ENCODE peak calls at places on chromosomes 7 and 10, in five cellular contexts. B is epithelial cell of esophagus, A is progenitor cell of endocrine pancreas, E is sigmoid colon, P is AG09309. J is an unnamed sample.

GRCh38 chr10:7327885-7328284 is 82.9 kb downstream of the SFMBT2 start:
- DNase-seq in B (no peak), E (no peak), P (no peak), A (no peak), J (no peak)

GRCh38 chr10:31602541-31603244 is 283.7 kb downstream of the ZEB1 start:
- DNase-seq in E (peak), P (peak), B (peak), A (no peak), J (peak)

GRCh38 chr10:49647985-49648795 is 31.3 kb upstream of the C10orf53 start:
- DNase-seq in P (no peak), A (no peak), B (no peak), E (no peak), J (peak)

GRCh38 chr7:127819975-127820778 is 168.2 kb downstream of the SND1 start:
- DNase-seq in B (peak), E (no peak), A (no peak), P (no peak), J (no peak)

GRCh38 chr10:110868981-110869380 is 2.7 kb upstream of the PDCD4 start:
- DNase-seq in E (no peak), P (no peak), A (no peak), B (no peak), J (peak)

GRCh38 chr10:118210276-118210675 is 131.8 kb downstream of the FAM204A start:
- DNase-seq in A (no peak), B (peak), P (no peak), E (no peak), J (no peak)

GRCh38 chr7:137572071-137572784 is 228.7 kb upstream of the PTN start:
- DNase-seq in P (no peak), B (no peak), E (no peak), A (no peak), J (no peak)

GRCh38 chr10:63129888-63130287 is 3.2 kb upstream of the NRBF2 start:
- DNase-seq in B (no peak), A (no peak), P (no peak), E (no peak), J (no peak)

GRCh38 chr10:49500420-49500819 is 38.5 kb downstream of the ERCC6 start:
- DNase-seq in P (no peak), B (no peak), A (no peak), E (no peak), J (no peak)

GRCh38 chr10:1366811-1367425 is 310.7 kb downstream of the WDR37 start:
- DNase-seq in E (no peak), P (no peak), A (no peak), B (no peak), J (no peak)

GRCh38 chr7:50954716-50955115 is 172.0 kb upstream of the GRB10 start:
- DNase-seq in E (no peak), P (no peak), B (no peak), A (no peak), J (no peak)

GRCh38 chr10:86758231-86759072 is 2.0 kb downstream of the BMPR1A start:
- DNase-seq in B (peak), P (no peak), A (no peak), E (no peak), J (no peak)

GRCh38 chr7:137289101-137289500 is 54.4 kb downstream of the PTN start:
- DNase-seq in B (no peak), E (no peak), P (no peak), A (no peak), J (no peak)

GRCh38 chr7:99631311-99632109 is 14.8 kb downstream of the ZSCAN25 start:
- DNase-seq in A (no peak), E (no peak), B (peak), P (no peak), J (peak)

GRCh38 chr7:137579913-137580640 is 236.5 kb upstream of the PTN start:
- DNase-seq in P (no peak), A (no peak), E (no peak), B (peak), J (no peak)

GRCh38 chr10:133018491-133018890 is 69.2 kb upstream of the ADGRA1 start:
- DNase-seq in A (no peak), B (no peak), P (no peak), E (no peak), J (no peak)

GRCh38 chr7:1296727-1297475 is 64.2 kb downstream of the UNCX start:
- DNase-seq in A (no peak), B (no peak), P (no peak), E (no peak), J (no peak)

GRCh38 chr10:33819206-33819605 is 484.7 kb upstream of the NRP1 start:
- DNase-seq in A (no peak), B (no peak), P (no peak), E (no peak), J (no peak)

GRCh38 chr7:50812847-50813475 is 30.3 kb upstream of the GRB10 start:
- DNase-seq in A (no peak), E (peak), B (peak), P (peak), J (no peak)

GRCh38 chr10:24685958-24686540 is 37.6 kb downstream of the ARHGAP21 start:
- DNase-seq in B (no peak), E (no peak), P (peak), A (no peak), J (no peak)

GRCh38 chr10:75202321-75203096 is 8.1 kb upstream of the VDAC2 start:
- DNase-seq in P (no peak), A (no peak), E (peak), B (peak), J (no peak)

GRCh38 chr10:44773565-44773964 is 137.6 kb upstream of the TMEM72 start:
- DNase-seq in E (no peak), B (no peak), P (no peak), A (no peak), J (no peak)

GRCh38 chr7:70647801-70648491 is 484.0 kb upstream of the GALNT17 start:
- DNase-seq in P (no peak), A (no peak), B (peak), E (no peak), J (peak)

GRCh38 chr7:64795176-64795575 is 948 bp downstream of the ZNF138 start:
- DNase-seq in B (no peak), A (no peak), E (no peak), P (no peak), J (no peak)

GRCh38 chr10:36581237-36581636 is 544.2 kb upstream of the ANKRD30A start:
- DNase-seq in A (no peak), E (no peak), P (no peak), B (no peak), J (no peak)

GRCh38 chr10:61900829-61901783 is at the start of gene ARID5B:
- DNase-seq in A (no peak), B (peak), E (no peak), P (no peak), J (peak)

GRCh38 chr10:61903991-61904350 is 2.5 kb downstream of the ARID5B start:
- DNase-seq in P (no peak), B (no peak), E (no peak), A (no peak), J (no peak)

GRCh38 chr10:61901829-61902447 is 439 bp downstream of the ARID5B start:
- DNase-seq in A (no peak), E (no peak), P (no peak), B (peak), J (no peak)

GRCh38 chr10:61903184-61903990 is 1.9 kb downstream of the ARID5B start:
- DNase-seq in B (peak), A (peak), P (no peak), E (peak), J (peak)

GRCh38 chr10:61902448-61903183 is 1.1 kb downstream of the ARID5B start:
- DNase-seq in A (no peak), B (peak), P (no peak), E (peak), J (peak)
- TF ChIP-seq CTCF in A (no peak), B (peak), P (peak), E (no peak), J (no peak)

GRCh38 chr7:159136846-159137245 is 7.8 kb downstream of the VIPR2 start:
- DNase-seq in A (no peak), B (no peak), E (no peak), P (no peak), J (no peak)
- TF ChIP-seq CTCF in A (no peak), B (no peak), E (no peak), P (no peak), J (no peak)

DNA sequence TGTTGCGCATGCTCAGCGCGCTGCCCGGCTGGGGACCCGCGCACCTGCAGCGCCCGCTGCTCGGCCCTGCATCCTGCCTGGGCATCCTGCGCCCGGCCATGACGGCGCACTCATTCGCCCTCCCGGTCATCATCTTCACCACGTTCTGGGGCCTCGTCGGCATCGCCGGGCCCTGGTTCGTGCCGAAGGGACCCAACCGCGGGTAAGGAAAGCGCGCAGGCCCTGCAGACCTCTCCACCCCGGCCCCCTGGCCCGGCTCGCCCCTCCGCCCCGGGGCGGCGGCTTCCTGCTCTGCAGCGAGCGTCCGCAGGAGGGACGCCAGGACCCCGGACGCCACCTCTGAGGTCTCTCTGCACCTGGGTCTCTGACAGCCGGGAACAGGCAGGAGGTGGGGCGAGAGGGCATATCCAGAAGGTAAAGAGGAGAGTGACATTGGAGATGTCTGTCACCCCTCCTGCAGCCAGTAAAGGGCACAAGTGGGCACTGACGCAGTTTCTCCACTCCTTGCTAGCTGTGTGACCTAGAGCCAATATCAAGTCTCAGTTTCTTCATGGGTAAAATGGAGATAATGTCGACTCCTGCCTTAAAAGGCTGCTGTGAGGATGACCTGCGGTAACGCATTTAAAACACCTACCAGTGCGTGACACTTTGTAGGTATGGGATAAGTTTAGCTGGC is at the start of gene ATP6V0E2:
- DNase-seq in B (no peak), E (no peak), P (no peak), A (no peak), J (peak)
- TF ChIP-seq CTCF in B (no peak), E (no peak), P (no peak), A (peak), J (no peak)

DNA sequence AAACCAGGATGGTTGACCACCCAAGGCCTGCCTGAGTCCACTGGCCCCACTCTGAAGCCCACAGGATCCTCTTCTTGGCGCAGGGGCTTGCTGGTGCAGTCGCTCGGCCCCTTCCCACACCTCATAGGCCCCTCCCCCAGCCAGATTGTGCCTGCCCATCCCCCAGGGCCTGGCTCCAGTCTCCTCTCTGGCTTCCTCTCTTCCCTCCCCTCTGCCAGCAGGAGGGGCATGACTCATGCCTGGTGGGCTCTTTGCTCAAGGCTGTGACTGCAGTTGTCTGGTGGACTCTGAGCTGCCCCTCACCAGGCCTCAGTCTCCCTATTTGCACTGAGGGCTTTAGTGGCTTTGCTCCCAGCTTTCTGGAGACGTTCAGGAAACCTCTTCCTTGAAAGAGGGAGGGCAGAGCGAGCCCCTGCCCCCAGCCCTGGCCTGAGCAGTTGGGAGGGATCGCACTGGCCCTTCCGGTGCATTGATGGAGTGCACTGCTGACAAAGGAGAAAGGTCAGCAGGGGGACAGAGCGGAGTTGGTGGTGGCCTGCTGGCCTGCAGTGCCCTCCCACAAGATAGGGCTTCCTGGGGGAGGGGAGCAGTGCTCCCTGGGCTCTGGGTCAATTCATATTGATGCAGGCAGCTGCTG is 60.7 kb downstream of the ZMIZ1 start:
- DNase-seq in E (no peak), A (peak), B (no peak), P (no peak), J (no peak)
- TF ChIP-seq CTCF in E (no peak), A (no peak), B (no peak), P (no peak), J (no peak)

J was measured in activated CD8-positive, alpha-beta T cell treated with anti-CD3 and anti-CD28 coated beads for 36 hours.